ENCODE peak calls at places on chromosomes 5 and 9, in ten cellular contexts. S is cardiac muscle cell, N is endothelial cell, J is left ventricle myocardium inferior, P is uterus, T is HCT116, I is glutamatergic neuron, E is WTC11, X is AG09319, G is progenitor cell of endocrine pancreas. M is an unnamed sample.

GRCh38 chr5:78496373-78496772 is 136.0 kb downstream of the SCAMP1 start:
- DNase-seq in P (no peak), J (no peak), S (no peak), G (no peak), X (no peak), E (no peak), T (no peak), N (no peak), I (no peak), M (no peak)

GRCh38 chr5:1008451-1009358 is at the start of gene NKD2:
- DNase-seq in G (peak; percentile 72), E (peak; percentile 66), S (peak; percentile 79), I (peak; percentile 79), J (peak; percentile 25), N (peak; percentile 75), T (no peak), P (peak; percentile 14), X (no peak), M (peak; percentile 62)

GRCh38 chr5:94268226-94268625 is 350.2 kb downstream of the KIAA0825 start:
- DNase-seq in S (no peak), E (no peak), N (no peak), I (no peak), G (no peak), P (no peak), X (no peak), J (no peak), T (no peak), M (no peak)

GRCh38 chr5:79001471-79001870 is 16.4 kb upstream of the ARSB start:
- DNase-seq in E (no peak), X (no peak), J (no peak), G (no peak), I (no peak), P (no peak), T (no peak), N (no peak), S (no peak), M (no peak)

GRCh38 chr5:134245101-134245604 is 19.3 kb upstream of the PPP2CA start:
- DNase-seq in J (no peak), P (peak; percentile 67), G (no peak), X (no peak), I (peak; percentile 36), N (no peak), T (no peak), S (peak; percentile 18), E (peak; percentile 16), M (no peak)

GRCh38 chr9:15936316-15936869 is 383.6 kb downstream of the CCDC171 start:
- DNase-seq in G (no peak), J (peak; percentile 18), T (no peak), P (no peak), N (no peak), X (peak; percentile 14), S (peak; percentile 5), I (no peak), E (no peak), M (no peak)

GRCh38 chr5:100790170-100790665 is 112.9 kb downstream of the ST8SIA4 start:
- DNase-seq in I (no peak), E (peak; percentile 22), G (no peak), P (no peak), T (no peak), N (peak; percentile 6), J (no peak), S (peak; percentile 35), X (no peak), M (no peak)

GRCh38 chr9:128877852-128878251 is 3.9 kb downstream of the KYAT1 start:
- DNase-seq in T (no peak), G (no peak), N (no peak), P (no peak), I (no peak), S (no peak), X (no peak), J (no peak), E (no peak), M (no peak)

DNA sequence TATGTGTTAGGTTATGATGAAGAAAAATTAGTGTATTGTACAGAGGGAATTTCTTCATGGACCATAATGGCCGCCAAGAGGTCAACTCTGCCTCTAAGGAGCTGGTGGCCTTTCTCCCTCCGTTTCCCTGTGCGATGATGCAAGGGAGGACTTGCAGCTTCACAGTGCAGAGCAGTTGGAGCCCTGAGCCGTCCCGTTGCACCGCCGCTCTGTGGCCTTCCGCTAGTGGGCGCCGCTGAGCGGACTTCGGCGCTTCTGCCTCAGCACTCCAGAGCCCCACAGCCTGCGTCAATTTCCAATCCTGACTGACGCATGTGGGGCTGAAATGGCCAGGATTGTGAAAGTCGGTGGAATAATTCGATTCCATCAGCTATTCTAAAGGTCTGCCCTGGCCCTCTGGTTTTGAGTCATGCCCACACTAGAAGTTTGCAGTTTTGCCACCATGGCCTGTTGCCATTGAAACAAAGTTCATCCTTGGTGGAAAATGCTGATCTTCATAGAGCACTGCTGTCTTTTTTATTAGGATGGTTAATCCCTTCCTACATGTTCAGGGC is 22.7 kb upstream of the LECT2 start:
- DNase-seq in G (peak; percentile 67), X (no peak), I (peak; percentile 87), S (peak; percentile 76), E (peak; percentile 92), J (peak; percentile 66), T (peak; percentile 73), P (no peak), N (peak; percentile 91), M (peak; percentile 77)
- TF ChIP-seq CTCF in G (peak; percentile 84), X (peak; percentile 13), I (peak; percentile 83), S (peak; percentile 44), E (peak; percentile 74), J (peak; percentile 74), T (peak; percentile 80), P (no peak), N (peak; percentile 82), M (peak; percentile 79)

GRCh38 chr5:38755171-38755570 is 90.6 kb upstream of the OSMR start:
- DNase-seq in P (no peak), X (no peak), G (no peak), T (no peak), E (no peak), I (no peak), J (no peak), N (no peak), S (no peak), M (no peak)
- TF ChIP-seq CTCF in P (no peak), X (no peak), G (peak; percentile 13), T (no peak), E (no peak), I (no peak), J (peak; percentile 9), N (no peak), S (no peak), M (no peak)

GRCh38 chr5:98510601-98511000 is 262.9 kb upstream of the RGMB start:
- DNase-seq in E (no peak), S (no peak), T (no peak), N (no peak), X (no peak), I (no peak), P (no peak), G (no peak), J (no peak), M (no peak)

GRCh38 chr5:98510111-98510510 is 263.4 kb upstream of the RGMB start:
- DNase-seq in I (no peak), X (no peak), J (no peak), P (no peak), T (no peak), G (no peak), S (no peak), E (no peak), N (no peak), M (peak; percentile 29)

GRCh38 chr5:98514106-98514665 is 259.3 kb upstream of the RGMB start:
- DNase-seq in I (no peak), N (no peak), G (no peak), J (no peak), T (no peak), E (no peak), X (no peak), S (no peak), P (no peak), M (no peak)

GRCh38 chr5:98516701-98517100 is 256.8 kb upstream of the RGMB start:
- DNase-seq in E (no peak), I (no peak), J (no peak), X (no peak), P (no peak), S (no peak), T (no peak), G (no peak), N (no peak), M (no peak)

GRCh38 chr5:98513378-98513777 is 260.1 kb upstream of the RGMB start:
- DNase-seq in G (no peak), T (no peak), S (no peak), X (no peak), P (no peak), J (no peak), I (peak; percentile 40), E (peak; percentile 31), N (no peak), M (no peak)
- TF ChIP-seq CTCF in G (no peak), T (no peak), S (no peak), X (no peak), P (no peak), J (no peak), I (no peak), E (no peak), N (no peak), M (no peak)

DNA sequence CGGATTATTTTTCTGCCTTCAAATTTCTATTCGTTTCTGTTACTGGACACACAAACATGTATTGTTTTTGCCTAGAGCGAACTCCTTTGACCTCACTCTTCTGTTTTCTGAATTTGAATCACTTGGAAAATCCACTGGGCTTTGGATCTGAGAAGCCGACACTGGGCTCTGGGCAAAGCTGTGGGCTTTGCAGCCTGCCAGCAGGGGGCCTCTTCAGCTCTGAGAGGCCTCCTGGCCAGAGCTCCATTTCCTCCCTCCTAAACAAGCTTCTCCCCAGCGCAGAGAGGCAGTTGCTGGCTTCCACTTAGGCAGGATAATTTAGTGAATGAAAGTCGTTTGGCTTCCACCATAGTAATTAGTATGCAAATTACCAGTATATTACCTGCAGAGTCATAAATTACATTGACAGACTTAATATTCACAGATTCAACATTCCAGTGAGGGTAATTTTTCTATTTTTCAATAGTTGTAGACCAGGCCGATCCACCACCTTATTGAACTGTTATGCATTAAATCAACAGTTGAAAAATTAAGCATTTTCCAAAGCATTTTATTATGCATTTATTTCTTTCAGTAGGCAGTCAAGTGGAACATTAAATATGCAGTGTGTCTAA is 104.0 kb upstream of the ZNF366 start:
- DNase-seq in X (no peak), G (peak; percentile 52), E (peak; percentile 77), I (peak; percentile 81), N (peak; percentile 78), T (peak; percentile 48), S (peak; percentile 89), J (peak; percentile 72), P (peak; percentile 76), M (peak; percentile 64)
- TF ChIP-seq CTCF in X (peak; percentile 100), G (peak; percentile 94), E (no peak), I (peak; percentile 85), N (peak; percentile 83), T (peak; percentile 69), S (peak; percentile 99), J (peak; percentile 98), P (peak; percentile 94), M (peak; percentile 94)

GRCh38 chr9:96441798-96442445 is 8.0 kb upstream of the HABP4 start:
- DNase-seq in X (no peak), T (no peak), S (peak; percentile 38), I (no peak), E (no peak), P (no peak), N (peak; percentile 14), G (no peak), J (no peak), M (no peak)
- TF ChIP-seq CTCF in X (peak; percentile 31), T (peak; percentile 47), S (peak; percentile 39), I (peak; percentile 33), E (peak; percentile 51), P (no peak), N (peak; percentile 29), G (peak; percentile 24), J (peak; percentile 59), M (peak; percentile 65)

GRCh38 chr9:106528158-106528557 is 334.8 kb upstream of the ZNF462 start:
- DNase-seq in J (no peak), G (no peak), T (no peak), I (no peak), N (no peak), S (no peak), P (no peak), X (no peak), E (no peak), M (no peak)
- TF ChIP-seq CTCF in J (no peak), G (no peak), T (no peak), I (no peak), N (no peak), S (no peak), P (no peak), X (no peak), E (no peak), M (no peak)